ENCODE peak calls at places on chromosomes 13 and 19, in five cellular contexts. F is IMR-90, V is H1, O is esophagus squamous epithelium, R is mesendoderm. X is an unnamed sample.

GRCh38 chr13:45194081-45194939 is 6.5 kb downstream of the KCTD4 start:
- DNase-seq in F (peak; percentile 34), V (no peak), O (no peak), R (peak; percentile 74), X (peak; percentile 20)

GRCh38 chr13:45658586-45659235 is 43.2 kb upstream of the ERICH6B start:
- DNase-seq in F (peak; percentile 62), V (no peak), O (no peak), R (no peak), X (no peak)

GRCh38 chr13:101155920-101156319 is 260.4 kb downstream of the NALCN start:
- DNase-seq in F (no peak), V (no peak), O (no peak), R (peak; percentile 31), X (no peak)

GRCh38 chr13:43136940-43137574 is 113.7 kb downstream of the DNAJC15 start:
- DNase-seq in F (no peak), V (no peak), O (no peak), R (no peak), X (no peak)

GRCh38 chr19:4267101-4267900 is 11.8 kb upstream of the SHD start:
- DNase-seq in F (peak; percentile 37), V (peak; percentile 90), O (no peak), R (peak; percentile 92), X (peak; percentile 97)

GRCh38 chr13:101751488-101751887 is 299.0 kb downstream of the ITGBL1 start:
- DNase-seq in F (peak; percentile 77), V (no peak), O (no peak), R (peak; percentile 78), X (no peak)

GRCh38 chr13:112645327-112645914 is 44.4 kb upstream of the ATP11A start:
- DNase-seq in F (no peak), V (no peak), O (no peak), R (no peak), X (no peak)

GRCh38 chr19:7738023-7738422 is 6.1 kb upstream of the CLEC4G start:
- DNase-seq in F (no peak), V (no peak), O (no peak), R (no peak), X (no peak)

GRCh38 chr13:26557393-26558073 is at the start of gene WASF3:
- DNase-seq in F (peak; percentile 90), V (peak; percentile 95), O (no peak), R (peak; percentile 97), X (peak; percentile 99)

GRCh38 chr19:18648971-18649310 is 12.1 kb downstream of the KLHL26 start:
- DNase-seq in F (no peak), V (no peak), O (no peak), R (no peak), X (no peak)

GRCh38 chr13:29140277-29140676 is 320.1 kb downstream of the MTUS2 start:
- DNase-seq in F (no peak), V (no peak), O (no peak), R (peak; percentile 60), X (no peak)

GRCh38 chr19:16404396-16404795 is 67.4 kb downstream of the EPS15L1 start:
- DNase-seq in F (no peak), V (no peak), O (no peak), R (no peak), X (no peak)

GRCh38 chr13:62014299-62014698 is 598.6 kb upstream of the PCDH20 start:
- DNase-seq in F (peak; percentile 1), V (no peak), O (no peak), R (peak; percentile 24), X (no peak)

GRCh38 chr13:83941669-83942335 is 59.5 kb upstream of the SLITRK1 start:
- DNase-seq in F (no peak), V (no peak), O (no peak), R (peak; percentile 46), X (no peak)

GRCh38 chr19:19159534-19159933 is 10.5 kb downstream of the MEF2B start:
- DNase-seq in F (no peak), V (no peak), O (no peak), R (no peak), X (no peak)

GRCh38 chr13:94799330-94799729 is 87.0 kb upstream of the SOX21 start:
- DNase-seq in F (no peak), V (no peak), O (no peak), R (no peak), X (no peak)

GRCh38 chr13:44244288-44244687 is 129.3 kb upstream of the SERP2 start:
- DNase-seq in F (peak; percentile 81), V (no peak), O (no peak), R (no peak), X (no peak)

GRCh38 chr19:6442087-6442688 is 8.6 kb upstream of the SLC25A41 start:
- DNase-seq in F (no peak), V (no peak), O (no peak), R (no peak), X (peak; percentile 29)
- H3K4me3 ChIP-seq in F (no peak overlapping the region), V (no peak overlapping the region), O (no peak overlapping the region), R (no peak overlapping the region), X (no peak overlapping the region)

GRCh38 chr13:27791146-27791900 is 960 bp upstream of the GSX1 start:
- DNase-seq in F (no peak), V (peak; percentile 50), O (no peak), R (no peak), X (peak; percentile 58)
- H3K27me3 ChIP-seq in F (peaks cover 76% of the 10 kb centered on the region), V (peaks cover 86% of the 10 kb centered on the region), O (peaks cover 100% of the 10 kb centered on the region), R (peaks cover 82% of the 10 kb centered on the region), X (peaks cover 97% of the 10 kb centered on the region)

GRCh38 chr19:50694815-50695145 is 24.8 kb downstream of the SHANK1 start:
- DNase-seq in F (no peak), V (no peak), O (no peak), R (no peak), X (no peak)
- H3K4me3 ChIP-seq in F (no peak overlapping the region), V (peak overlapping the region; percentile 55), O (no peak overlapping the region), R (no peak overlapping the region), X (no peak overlapping the region)

GRCh38 chr13:98664047-98664446 is 87.1 kb upstream of the STK24 start:
- DNase-seq in F (peak; percentile 85), V (no peak), O (no peak), R (peak; percentile 24), X (no peak)
- H3K27me3 ChIP-seq in F (peaks cover 9% of the 10 kb centered on the region), V (no peaks in the 10 kb centered on the region), O (no peaks in the 10 kb centered on the region), R (no peaks in the 10 kb centered on the region), X (no peaks in the 10 kb centered on the region)

GRCh38 chr19:30923096-30923495 is 426.1 kb downstream of the TSHZ3 start:
- DNase-seq in F (no peak), V (no peak), O (no peak), R (no peak), X (no peak)
- H3K4me3 ChIP-seq in F (no peak overlapping the region), V (no peak overlapping the region), O (no peak overlapping the region), R (no peak overlapping the region), X (no peak overlapping the region)

DNA sequence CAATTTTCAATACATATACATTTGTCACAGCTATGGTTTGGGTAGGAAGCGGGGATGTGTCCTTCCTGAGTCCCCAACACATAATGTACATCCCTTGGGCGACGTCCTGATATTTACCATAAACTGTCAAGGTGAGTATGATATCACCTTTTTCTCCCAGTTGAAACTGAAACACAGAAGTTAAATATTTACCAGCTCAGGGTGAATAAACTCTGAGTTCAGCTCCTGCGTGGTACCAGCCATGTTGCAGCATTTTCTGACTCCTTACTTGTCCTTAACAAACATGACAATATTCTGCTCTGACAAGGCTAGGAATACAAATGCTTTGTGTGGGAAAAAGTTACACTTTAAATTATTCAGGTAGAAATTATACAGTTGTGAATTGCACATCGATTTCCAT is 294.2 kb downstream of the TEX29 start:
- DNase-seq in F (no peak), V (no peak), O (no peak), R (no peak), X (no peak)
- H3K27me3 ChIP-seq in F (no peaks in the 10 kb centered on the region), V (no peaks in the 10 kb centered on the region), O (peaks cover 44% of the 10 kb centered on the region), R (no peaks in the 10 kb centered on the region), X (no peaks in the 10 kb centered on the region)

GRCh38 chr19:41194157-41194552 is 1.1 kb downstream of the CYP2S1 start:
- DNase-seq in F (no peak), V (no peak), O (no peak), R (no peak), X (peak; percentile 62)
- H3K4me3 ChIP-seq in F (no peak overlapping the region), V (peak overlapping the region; percentile 93), O (peak overlapping the region; percentile 48), R (peak overlapping the region; percentile 68), X (peak overlapping the region; percentile 92)

DNA sequence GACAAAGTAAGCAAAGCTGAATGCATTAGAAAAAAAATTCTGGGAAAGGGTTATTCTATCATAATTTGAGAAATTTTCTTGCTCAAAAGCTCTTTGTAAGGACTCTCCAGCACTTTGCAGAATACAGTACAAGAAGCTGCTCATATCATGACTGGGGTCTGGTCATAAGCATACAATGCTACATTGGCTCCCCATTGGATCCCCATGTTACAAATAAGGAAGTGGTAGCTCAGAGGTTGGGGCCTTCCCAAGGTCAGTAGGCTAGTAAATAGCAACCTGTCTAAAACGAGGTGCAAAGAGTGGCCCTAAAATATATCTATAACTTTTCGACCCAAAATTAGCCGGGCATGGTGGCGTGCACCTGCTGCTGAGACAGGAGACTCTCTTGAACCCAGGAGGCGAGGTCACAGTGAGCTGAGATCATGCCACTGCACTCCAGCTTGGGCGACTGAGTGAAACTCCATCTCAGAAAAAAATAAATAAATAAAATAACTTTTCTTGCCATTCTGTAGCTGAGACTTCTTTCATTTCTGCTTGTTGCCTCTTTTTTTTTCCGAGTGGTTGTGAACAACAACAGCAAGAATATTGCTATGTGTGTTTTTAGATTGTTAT is 10.1 kb downstream of the CDX2 start:
- DNase-seq in F (no peak), V (no peak), O (no peak), R (no peak), X (no peak)
- H3K27me3 ChIP-seq in F (peaks cover 83% of the 10 kb centered on the region), V (peaks cover 89% of the 10 kb centered on the region), O (peaks cover 100% of the 10 kb centered on the region), R (peaks cover 41% of the 10 kb centered on the region), X (peaks cover 100% of the 10 kb centered on the region)

DNA sequence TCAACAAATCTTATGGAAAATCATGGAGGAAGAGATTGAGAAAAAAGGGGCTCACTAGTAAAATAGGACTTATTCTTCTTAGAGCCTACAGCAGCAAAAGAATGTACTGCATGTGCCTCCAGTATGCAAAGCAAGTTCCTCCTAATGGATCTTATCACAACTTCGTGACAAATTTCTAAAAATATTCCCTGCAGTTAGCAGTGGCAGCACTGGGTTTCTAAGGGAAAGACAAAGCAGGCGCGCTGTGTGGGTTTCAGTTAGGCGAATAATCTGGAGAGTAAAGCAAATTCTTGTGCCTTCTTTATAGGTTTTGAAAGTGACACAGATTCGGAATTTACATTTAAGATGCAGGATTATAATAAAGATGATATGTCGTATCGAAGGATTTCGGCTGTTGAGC is 167.9 kb downstream of the LMO7 start:
- DNase-seq in F (no peak), V (no peak), O (no peak), R (no peak), X (no peak)
- H3K4me3 ChIP-seq in F (no peak overlapping the region), V (no peak overlapping the region), O (no peak overlapping the region), R (no peak overlapping the region), X (no peak overlapping the region)

GRCh38 chr19:1748703-1749341 is 4.5 kb upstream of the ONECUT3 start:
- DNase-seq in F (no peak), V (peak; percentile 65), O (no peak), R (no peak), X (peak; percentile 87)
- H3K27me3 ChIP-seq in F (peaks cover 65% of the 10 kb centered on the region), V (peaks cover 80% of the 10 kb centered on the region), O (peaks cover 100% of the 10 kb centered on the region), R (peaks cover 77% of the 10 kb centered on the region), X (peaks cover 90% of the 10 kb centered on the region)

X was measured in H7.